ENCODE peak calls at places on chromosomes 13 and 19, in four cellular contexts. Q is NCI-H446; L is small intestine; D is stimulated activated CD8-positive, alpha-beta memory T cell treated with anti-CD3 and anti-CD28 coated beads, Interleukin-4, amount 100 ng/mL, for 1 hour. Z is an unnamed sample.

GRCh38 chr13:83065136-83065535 is 817.1 kb downstream of the SLITRK1 start:
- DNase-seq in Q (peak), L (no peak), D (no peak), Z (no peak)

GRCh38 chr13:76848596-76848995 is 37.6 kb downstream of the KCTD12 start:
- DNase-seq in Q (no peak), L (no peak), D (no peak), Z (no peak)

GRCh38 chr13:23411220-23411619 is 22.3 kb downstream of the SACS start:
- DNase-seq in Q (no peak), L (no peak), D (no peak), Z (no peak)

GRCh38 chr13:44921931-44922758 is 67.1 kb downstream of the NUFIP1 start:
- DNase-seq in Q (peak), L (peak), D (no peak), Z (no peak)

GRCh38 chr13:31594056-31594455 is 145.3 kb upstream of the RXFP2 start:
- DNase-seq in Q (no peak), L (no peak), D (no peak), Z (no peak)

GRCh38 chr13:65095697-65096096 is 2134.4 kb downstream of the PCDH9 start:
- DNase-seq in Q (no peak), L (no peak), D (no peak), Z (no peak)

GRCh38 chr19:10478903-10479384 is 24.2 kb downstream of the KEAP1 start:
- DNase-seq in Q (peak), L (peak), D (peak), Z (peak)

GRCh38 chr19:51461723-51462161 is 3.5 kb upstream of the SIGLEC8 start:
- DNase-seq in Q (no peak), L (no peak), D (no peak), Z (no peak)

GRCh38 chr13:106513025-106513424 is 22.4 kb downstream of the EFNB2 start:
- DNase-seq in Q (no peak), L (no peak), D (no peak), Z (no peak)

GRCh38 chr19:19477705-19478383 is 37.5 kb downstream of the TSSK6 start:
- DNase-seq in Q (no peak), L (peak), D (no peak), Z (no peak)

GRCh38 chr19:33673996-33674395 is 52.2 kb downstream of the CHST8 start:
- DNase-seq in Q (no peak), L (no peak), D (no peak), Z (no peak)